ENCODE peak calls at places on chromosomes 12 and 14, in four cellular contexts. N is mammary epithelial cell, H is keratinocyte, D is IMR-90. V is an unnamed sample.

GRCh38 chr12:58750484-58750883 is 169.8 kb downstream of the LRIG3 start:
- DNase-seq in N (peak), H (peak), D (peak), V (no peak)

GRCh38 chr12:69602954-69603353 is 7.8 kb downstream of the LRRC10 start:
- DNase-seq in N (no peak), H (no peak), D (no peak), V (no peak)

GRCh38 chr12:54394281-54394719 is 9.8 kb upstream of the ZNF385A start:
- DNase-seq in N (peak), H (no peak), D (peak), V (no peak)

GRCh38 chr12:51817027-51817953 is 31.2 kb downstream of the FIGNL2 start:
- DNase-seq in N (no peak), H (no peak), D (no peak), V (no peak)

GRCh38 chr12:51823875-51824565 is 24.5 kb downstream of the FIGNL2 start:
- DNase-seq in N (peak), H (no peak), D (peak), V (peak)

GRCh38 chr12:129076466-129077325 is 223.4 kb downstream of the GLT1D1 start:
- DNase-seq in N (no peak), H (no peak), D (no peak), V (no peak)

GRCh38 chr14:75533791-75534190 is 11.5 kb downstream of the BATF start:
- DNase-seq in N (no peak), H (no peak), D (no peak), V (no peak)

GRCh38 chr12:57401165-57401564 is 29.7 kb downstream of the R3HDM2 start:
- DNase-seq in N (no peak), H (no peak), D (no peak), V (no peak)

GRCh38 chr12:510071-510825 is 50.5 kb downstream of the B4GALNT3 start:
- DNase-seq in N (peak), H (no peak), D (no peak), V (peak)

GRCh38 chr14:31760277-31760676 is 199.1 kb downstream of the NUBPL start:
- DNase-seq in N (no peak), H (no peak), D (no peak), V (no peak)

GRCh38 chr12:77133566-77133965 is 68.2 kb upstream of the E2F7 start:
- DNase-seq in N (peak), H (no peak), D (peak), V (peak)

GRCh38 chr14:29390046-29390841 is 537.4 kb downstream of the PRKD1 start:
- DNase-seq in N (no peak), H (no peak), D (no peak), V (no peak)

GRCh38 chr12:107328442-107329133 is 235.2 kb upstream of the CRY1 start:
- DNase-seq in N (no peak), H (no peak), D (peak), V (peak)

GRCh38 chr12:4984971-4985370 is 58.7 kb upstream of the KCNA5 start:
- DNase-seq in N (no peak), H (no peak), D (no peak), V (no peak)

GRCh38 chr12:51372021-51372420 is 19.2 kb downstream of the GALNT6 start:
- DNase-seq in N (no peak), H (no peak), D (no peak), V (no peak)

GRCh38 chr12:81683881-81684280 is 75.3 kb downstream of the PPFIA2 start:
- DNase-seq in N (no peak), H (no peak), D (no peak), V (no peak)

GRCh38 chr12:121371404-121371803 is 19.2 kb upstream of the ANAPC5 start:
- DNase-seq in N (no peak), H (no peak), D (no peak), V (no peak)

GRCh38 chr14:67572608-67573007 is 27.5 kb downstream of the PIGH start:
- DNase-seq in N (no peak), H (no peak), D (no peak), V (no peak)

GRCh38 chr12:10140001-10140400 is 10.0 kb upstream of the CLEC7A start:
- DNase-seq in N (peak), H (no peak), D (peak), V (peak)

GRCh38 chr12:106030210-106031175 is 108.3 kb downstream of the NUAK1 start:
- DNase-seq in N (no peak), H (peak), D (peak), V (peak)

GRCh38 chr12:65822732-65823480 is 1.4 kb upstream of the HMGA2 start:
- DNase-seq in N (peak), H (no peak), D (peak), V (peak)

GRCh38 chr12:62693291-62694040 is 226.8 kb downstream of the MON2 start:
- DNase-seq in N (no peak), H (no peak), D (peak), V (no peak)

GRCh38 chr14:64525354-64525753 is 15.2 kb upstream of the HSPA2 start:
- DNase-seq in N (no peak), H (no peak), D (no peak), V (no peak)
- H3K4me2 ChIP-seq in N (no peak), H (no peak), D (no peak), V (no peak)

GRCh38 chr14:85702191-85702590 is 172.2 kb downstream of the FLRT2 start:
- DNase-seq in N (no peak), H (no peak), D (no peak), V (no peak)
- H3K4me2 ChIP-seq in N (no peak), H (no peak), D (no peak), V (no peak)

DNA sequence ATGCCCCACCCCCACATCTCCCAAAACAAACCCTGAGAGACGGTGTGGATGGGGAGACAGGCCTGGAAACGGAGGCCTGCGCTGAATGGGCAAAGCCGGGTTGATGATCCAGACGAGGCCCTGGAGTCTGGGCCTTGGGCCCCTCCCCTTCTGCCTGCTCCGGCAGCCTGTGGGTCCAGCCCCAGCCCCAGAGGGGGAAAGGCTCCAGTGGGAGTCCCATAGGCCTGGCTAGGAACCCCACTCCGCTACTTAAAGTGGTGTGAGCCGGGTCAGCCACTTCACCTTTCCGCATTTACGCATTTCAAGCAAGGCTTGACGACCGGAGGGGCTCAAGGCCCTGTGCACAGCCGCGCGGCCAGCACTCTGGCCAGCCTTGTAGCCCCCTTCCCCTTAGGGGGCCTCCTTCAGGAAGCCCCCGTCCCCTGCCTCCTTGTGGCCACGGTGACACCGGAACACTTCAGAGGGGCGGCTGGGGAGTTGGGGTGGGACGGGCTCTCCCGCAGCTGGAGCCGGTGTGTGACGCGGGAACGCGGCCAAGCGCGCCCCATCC is 608 bp upstream of the TNFAIP2 start:
- DNase-seq in N (no peak), H (no peak), D (no peak), V (peak)
- H3K4me2 ChIP-seq in N (no peak), H (no peak), D (no peak), V (peak)

GRCh38 chr14:68598089-68598488 is 194.8 kb downstream of the ZFP36L1 start:
- DNase-seq in N (no peak), H (no peak), D (no peak), V (peak)
- H3K4me2 ChIP-seq in N (peak), H (no peak), D (peak), V (peak)

V was measured in endothelial cell of umbilical vein.